ENCODE peak calls at places on chromosome 12, in four cellular contexts. K is naive thymus-derived CD8-positive, alpha-beta T cell; U is sciatic nerve; P is kidney. O is an unnamed sample.

GRCh38 chr12:113909776-113910420 is 56.2 kb downstream of the RBM19 start:
- DNase-seq in K (no peak), U (no peak), P (no peak), O (no peak)

GRCh38 chr12:24302708-24303107 is 353.2 kb upstream of the SOX5 start:
- DNase-seq in K (no peak), U (no peak), P (no peak), O (no peak)

GRCh38 chr12:109680521-109681030 is 33.0 kb upstream of the FAM222A start:
- DNase-seq in P (peak), K (no peak), U (no peak), O (no peak)

GRCh38 chr12:64181504-64182291 is 40.4 kb downstream of the KICS2 start:
- DNase-seq in K (no peak), U (no peak), P (peak), O (no peak)

GRCh38 chr12:112112423-112113132 is 4.0 kb upstream of the NAA25 start:
- DNase-seq in U (no peak), K (no peak), P (no peak), O (no peak)

GRCh38 chr12:91361864-91362263 is 179.2 kb upstream of the DCN start:
- DNase-seq in U (no peak), K (no peak), P (no peak), O (no peak)

GRCh38 chr12:131917139-131917710 is 11.9 kb upstream of the PUS1 start:
- DNase-seq in U (no peak), K (peak), P (no peak), O (no peak)

GRCh38 chr12:57838594-57839302 is 7.8 kb downstream of the CTDSP2 start:
- DNase-seq in P (no peak), K (no peak), U (no peak), O (no peak)

GRCh38 chr12:31370645-31371620 is 45.0 kb upstream of the SINHCAF start:
- DNase-seq in U (no peak), K (no peak), P (no peak), O (no peak)

GRCh38 chr12:6614513-6615177 is 7.5 kb upstream of the CHD4 start:
- DNase-seq in P (no peak), U (no peak), K (no peak), O (no peak)

GRCh38 chr12:131831021-131831571 is 2.9 kb downstream of the MMP17 start:
- DNase-seq in U (peak), K (no peak), P (no peak), O (no peak)

GRCh38 chr12:131856366-131857097 is 28.3 kb downstream of the MMP17 start:
- DNase-seq in U (no peak), P (peak), K (no peak), O (no peak)

GRCh38 chr12:94710933-94711332 is 60.6 kb upstream of the TMCC3 start:
- DNase-seq in U (no peak), P (no peak), K (no peak), O (no peak)

GRCh38 chr12:128994869-128995268 is 141.6 kb downstream of the GLT1D1 start:
- DNase-seq in U (no peak), K (no peak), P (no peak), O (no peak)

GRCh38 chr12:92080390-92081285 is 65.0 kb downstream of the BTG1 start:
- DNase-seq in P (no peak), U (no peak), K (no peak), O (no peak)

GRCh38 chr12:16939871-16940306 is 333.9 kb upstream of the LMO3 start:
- DNase-seq in P (peak), K (no peak), U (no peak), O (peak)

GRCh38 chr12:47586952-47587669 is 118.7 kb downstream of the RPAP3 start:
- DNase-seq in U (no peak), K (no peak), P (no peak), O (no peak)

GRCh38 chr12:79689477-79690155 is 1.1 kb downstream of the PAWR start:
- DNase-seq in P (peak), K (no peak), U (peak), O (peak)

GRCh38 chr12:116456683-116457082 is 102.5 kb upstream of the MAP1LC3B2 start:
- DNase-seq in K (no peak), U (no peak), P (peak), O (no peak)

GRCh38 chr12:51866324-51866723 is 17.8 kb upstream of the FIGNL2 start:
- DNase-seq in K (no peak), P (no peak), U (no peak), O (no peak)

GRCh38 chr12:6960291-6961277 is 9.4 kb downstream of the PTPN6 start:
- DNase-seq in K (no peak), P (no peak), U (peak), O (no peak)

GRCh38 chr12:17875230-17875629 is 214.8 kb downstream of the RERGL start:
- DNase-seq in P (no peak), K (no peak), U (no peak), O (no peak)

GRCh38 chr12:43742106-43742505 is 16.5 kb downstream of the PUS7L start:
- DNase-seq in K (no peak), P (no peak), U (no peak), O (no peak)

GRCh38 chr12:94790822-94791221 is 140.5 kb upstream of the TMCC3 start:
- DNase-seq in K (no peak), P (no peak), U (no peak), O (no peak)

GRCh38 chr12:67714648-67715047 is 66.1 kb downstream of the DYRK2 start:
- DNase-seq in P (no peak), U (no peak), K (no peak), O (no peak)

O was measured in GM12892.